ENCODE peak calls at places on chromosomes 12 and 14, in five cellular contexts. One of them, this sample, is unnamed.

GRCh38 chr12:51345681-51346080 is 798 bp downstream of the CELA1 start:
- DNase-seq in heart left ventricle: no peak
- DNase-seq in right lobe of liver: no peak
- DNase-seq in stomach: no peak
- DNase-seq in breast epithelium: no peak
- DNase-seq in this sample: no peak

GRCh38 chr12:65891987-65892481 is 67.8 kb downstream of the HMGA2 start:
- DNase-seq in heart left ventricle: peak
- DNase-seq in stomach: peak
- DNase-seq in breast epithelium: peak
- DNase-seq in right lobe of liver: no peak
- DNase-seq in this sample: peak

GRCh38 chr14:93939304-93940229 is 12.4 kb downstream of the FAM181A start:
- DNase-seq in breast epithelium: peak
- DNase-seq in stomach: peak
- DNase-seq in heart left ventricle: peak
- DNase-seq in right lobe of liver: peak
- DNase-seq in this sample: peak

GRCh38 chr14:95361373-95362179 is 41.9 kb upstream of the CLMN start:
- DNase-seq in right lobe of liver: peak
- DNase-seq in stomach: peak
- DNase-seq in heart left ventricle: no peak
- DNase-seq in breast epithelium: peak
- DNase-seq in this sample: peak

GRCh38 chr12:57621497-57622292 is 10.5 kb downstream of the ARHGEF25 start:
- DNase-seq in right lobe of liver: no peak
- DNase-seq in breast epithelium: no peak
- DNase-seq in heart left ventricle: peak
- DNase-seq in stomach: peak
- DNase-seq in this sample: peak

GRCh38 chr12:79691299-79692248 is 810 bp upstream of the PAWR start:
- DNase-seq in breast epithelium: no peak
- DNase-seq in right lobe of liver: no peak
- DNase-seq in stomach: no peak
- DNase-seq in heart left ventricle: no peak
- DNase-seq in this sample: peak

GRCh38 chr12:11953523-11953922 is 117.2 kb upstream of the BCL2L14 start:
- DNase-seq in right lobe of liver: no peak
- DNase-seq in heart left ventricle: no peak
- DNase-seq in stomach: no peak
- DNase-seq in breast epithelium: no peak
- DNase-seq in this sample: no peak

GRCh38 chr12:55876110-55876509 is 33.4 kb upstream of the MMP19 start:
- DNase-seq in heart left ventricle: no peak
- DNase-seq in right lobe of liver: no peak
- DNase-seq in stomach: no peak
- DNase-seq in breast epithelium: no peak
- DNase-seq in this sample: no peak

GRCh38 chr14:55604900-55605418 is 25.0 kb downstream of the KTN1 start:
- DNase-seq in stomach: no peak
- DNase-seq in breast epithelium: no peak
- DNase-seq in heart left ventricle: no peak
- DNase-seq in right lobe of liver: no peak
- DNase-seq in this sample: no peak

GRCh38 chr12:54413284-54414190 is 5.5 kb downstream of the ITGA5 start:
- DNase-seq in stomach: peak
- DNase-seq in right lobe of liver: peak
- DNase-seq in breast epithelium: no peak
- DNase-seq in heart left ventricle: peak
- DNase-seq in this sample: peak

GRCh38 chr14:50763386-50764007 is 67.5 kb downstream of the NIN start:
- DNase-seq in stomach: peak
- DNase-seq in heart left ventricle: no peak
- DNase-seq in breast epithelium: no peak
- DNase-seq in right lobe of liver: no peak
- DNase-seq in this sample: no peak

GRCh38 chr12:53492188-53492587 is 7.1 kb downstream of the MAP3K12 start:
- DNase-seq in breast epithelium: no peak
- DNase-seq in right lobe of liver: no peak
- DNase-seq in heart left ventricle: no peak
- DNase-seq in stomach: no peak
- DNase-seq in this sample: no peak

GRCh38 chr12:48002179-48002601 is 2.1 kb downstream of the COL2A1 start:
- DNase-seq in heart left ventricle: no peak
- DNase-seq in right lobe of liver: no peak
- DNase-seq in breast epithelium: no peak
- DNase-seq in stomach: no peak
- DNase-seq in this sample: no peak

GRCh38 chr12:50248883-50249282 is 34.4 kb downstream of the LIMA1 start:
- DNase-seq in heart left ventricle: no peak
- DNase-seq in breast epithelium: no peak
- DNase-seq in stomach: no peak
- DNase-seq in right lobe of liver: no peak
- DNase-seq in this sample: no peak
- H3K4me3 ChIP-seq in heart left ventricle: no peak
- H3K4me3 ChIP-seq in breast epithelium: no peak
- H3K4me3 ChIP-seq in stomach: no peak
- H3K4me3 ChIP-seq in right lobe of liver: no peak
- H3K4me3 ChIP-seq in this sample: no peak

GRCh38 chr12:41514907-41515306 is 326.8 kb downstream of the PDZRN4 start:
- DNase-seq in right lobe of liver: no peak
- DNase-seq in stomach: no peak
- DNase-seq in breast epithelium: no peak
- DNase-seq in heart left ventricle: no peak
- DNase-seq in this sample: no peak
- TF ChIP-seq CTCF in right lobe of liver: no peak
- TF ChIP-seq CTCF in stomach: no peak
- TF ChIP-seq CTCF in breast epithelium: no peak
- TF ChIP-seq CTCF in heart left ventricle: no peak
- TF ChIP-seq CTCF in this sample: no peak

GRCh38 chr14:23561259-23561658 is 5.2 kb downstream of the THTPA start:
- DNase-seq in heart left ventricle: no peak
- DNase-seq in right lobe of liver: no peak
- DNase-seq in breast epithelium: no peak
- DNase-seq in stomach: no peak
- DNase-seq in this sample: no peak
- TF ChIP-seq POLR2A in heart left ventricle: no peak
- TF ChIP-seq POLR2A in right lobe of liver: no peak
- TF ChIP-seq POLR2A in breast epithelium: no peak
- TF ChIP-seq POLR2A in stomach: no peak
- TF ChIP-seq POLR2A in this sample: no peak

GRCh38 chr14:104687601-104688504 is 1.6 kb upstream of the INF2 start:
- DNase-seq in right lobe of liver: peak
- DNase-seq in heart left ventricle: peak
- DNase-seq in breast epithelium: peak
- DNase-seq in stomach: peak
- DNase-seq in this sample: peak
- H3K4me3 ChIP-seq in right lobe of liver: peak
- H3K4me3 ChIP-seq in heart left ventricle: peak
- H3K4me3 ChIP-seq in breast epithelium: peak
- H3K4me3 ChIP-seq in stomach: peak
- H3K4me3 ChIP-seq in this sample: peak

DNA sequence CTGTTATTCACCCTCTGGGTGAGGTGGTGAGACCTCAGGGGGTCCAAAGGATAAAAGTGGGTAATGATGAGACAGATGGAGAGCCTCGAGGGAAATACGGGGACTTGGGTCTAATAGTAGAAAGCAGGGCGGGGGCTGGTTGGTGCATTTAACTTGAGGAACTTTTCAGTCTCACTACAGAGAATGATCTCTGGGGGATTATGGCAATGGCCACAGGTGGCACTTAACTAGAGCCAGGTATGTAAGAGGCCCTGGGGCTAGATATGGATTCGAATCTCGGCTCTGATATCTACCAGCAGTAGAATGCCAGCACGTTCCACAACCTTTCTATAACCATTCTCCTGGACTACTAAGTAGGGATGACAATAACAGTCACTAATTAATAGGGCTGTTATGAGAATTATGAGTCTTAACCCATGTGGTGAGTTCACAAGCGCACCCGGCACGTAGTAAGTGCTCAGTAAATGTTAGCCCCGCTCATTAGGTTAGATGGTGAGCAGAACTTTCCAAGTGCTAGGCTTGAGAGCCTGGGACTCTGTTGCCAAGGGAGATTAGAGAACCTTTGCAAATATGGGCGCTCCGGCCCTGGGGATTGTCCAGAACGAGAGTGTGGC is 893 bp upstream of the PLXNC1 start:
- DNase-seq in heart left ventricle: no peak
- DNase-seq in right lobe of liver: no peak
- DNase-seq in breast epithelium: no peak
- DNase-seq in stomach: no peak
- DNase-seq in this sample: no peak
- TF ChIP-seq CTCF in heart left ventricle: no peak
- TF ChIP-seq CTCF in right lobe of liver: no peak
- TF ChIP-seq CTCF in breast epithelium: no peak
- TF ChIP-seq CTCF in stomach: no peak
- TF ChIP-seq CTCF in this sample: no peak

DNA sequence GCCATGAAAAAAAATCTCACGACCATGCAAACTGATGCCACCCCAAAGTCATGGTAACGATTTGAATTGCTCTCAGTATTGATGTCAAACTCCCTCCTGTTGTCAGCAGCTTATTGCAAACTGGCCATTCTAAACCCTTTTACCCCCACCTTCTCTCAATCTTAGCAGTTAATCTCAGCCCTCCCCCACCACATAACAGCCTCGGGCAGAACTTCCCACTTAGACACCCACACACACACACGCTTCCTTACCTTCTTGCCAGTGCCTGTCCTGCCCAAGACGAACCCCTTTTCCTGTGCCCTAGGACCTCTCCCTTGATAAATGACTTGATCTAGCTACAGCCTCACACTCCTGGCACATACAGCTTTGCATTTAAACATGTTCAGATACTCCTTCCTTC is 56.6 kb downstream of the GPATCH2L start:
- DNase-seq in right lobe of liver: no peak
- DNase-seq in stomach: no peak
- DNase-seq in breast epithelium: no peak
- DNase-seq in heart left ventricle: no peak
- DNase-seq in this sample: no peak
- TF ChIP-seq POLR2A in right lobe of liver: no peak
- TF ChIP-seq POLR2A in stomach: no peak
- TF ChIP-seq POLR2A in breast epithelium: no peak
- TF ChIP-seq POLR2A in heart left ventricle: no peak
- TF ChIP-seq POLR2A in this sample: no peak

GRCh38 chr12:27012239-27012981 is 1.8 kb downstream of the TM7SF3 start:
- DNase-seq in heart left ventricle: no peak
- DNase-seq in right lobe of liver: no peak
- DNase-seq in stomach: no peak
- DNase-seq in breast epithelium: no peak
- DNase-seq in this sample: no peak
- H3K4me3 ChIP-seq in heart left ventricle: no peak
- H3K4me3 ChIP-seq in right lobe of liver: peak
- H3K4me3 ChIP-seq in stomach: peak
- H3K4me3 ChIP-seq in breast epithelium: peak
- H3K4me3 ChIP-seq in this sample: no peak

GRCh38 chr14:22104971-22105641 is 431.5 kb upstream of the OR4E1 start:
- DNase-seq in breast epithelium: no peak
- DNase-seq in heart left ventricle: no peak
- DNase-seq in stomach: no peak
- DNase-seq in right lobe of liver: no peak
- DNase-seq in this sample: no peak

GRCh38 chr14:22099942-22100763 is 426.5 kb upstream of the OR4E1 start:
- DNase-seq in heart left ventricle: peak
- DNase-seq in breast epithelium: no peak
- DNase-seq in stomach: peak
- DNase-seq in right lobe of liver: no peak
- DNase-seq in this sample: peak

GRCh38 chr14:22107734-22108133 is 434.1 kb upstream of the OR4E1 start:
- DNase-seq in breast epithelium: no peak
- DNase-seq in heart left ventricle: no peak
- DNase-seq in right lobe of liver: no peak
- DNase-seq in stomach: no peak
- DNase-seq in this sample: no peak

GRCh38 chr14:22106700-22107697 is 433.4 kb upstream of the OR4E1 start:
- DNase-seq in breast epithelium: no peak
- DNase-seq in stomach: no peak
- DNase-seq in heart left ventricle: no peak
- DNase-seq in right lobe of liver: no peak
- DNase-seq in this sample: no peak

GRCh38 chr14:22105643-22106042 is 432.0 kb upstream of the OR4E1 start:
- DNase-seq in stomach: no peak
- DNase-seq in breast epithelium: no peak
- DNase-seq in right lobe of liver: no peak
- DNase-seq in heart left ventricle: no peak
- DNase-seq in this sample: no peak
- TF ChIP-seq CTCF in stomach: no peak
- TF ChIP-seq CTCF in breast epithelium: no peak
- TF ChIP-seq CTCF in right lobe of liver: no peak
- TF ChIP-seq CTCF in heart left ventricle: no peak
- TF ChIP-seq CTCF in this sample: no peak

GRCh38 chr12:4603946-4604345 is 41.9 kb downstream of the DYRK4 start:
- DNase-seq in right lobe of liver: no peak
- DNase-seq in heart left ventricle: no peak
- DNase-seq in stomach: no peak
- DNase-seq in breast epithelium: no peak
- DNase-seq in this sample: no peak

GRCh38 chr12:4607056-4607455 is 41.8 kb downstream of the AKAP3 start:
- DNase-seq in right lobe of liver: no peak
- DNase-seq in breast epithelium: no peak
- DNase-seq in stomach: no peak
- DNase-seq in heart left ventricle: no peak
- DNase-seq in this sample: no peak

GRCh38 chr12:4609071-4609470 is 39.8 kb downstream of the AKAP3 start:
- DNase-seq in breast epithelium: no peak
- DNase-seq in stomach: no peak
- DNase-seq in heart left ventricle: no peak
- DNase-seq in right lobe of liver: no peak
- DNase-seq in this sample: no peak

GRCh38 chr12:4610481-4610880 is 38.4 kb downstream of the AKAP3 start:
- DNase-seq in right lobe of liver: no peak
- DNase-seq in heart left ventricle: no peak
- DNase-seq in breast epithelium: no peak
- DNase-seq in stomach: no peak
- DNase-seq in this sample: no peak

GRCh38 chr12:4604684-4605193 is 42.7 kb downstream of the DYRK4 start:
- DNase-seq in stomach: peak
- DNase-seq in right lobe of liver: peak
- DNase-seq in breast epithelium: peak
- DNase-seq in heart left ventricle: peak
- DNase-seq in this sample: peak
- TF ChIP-seq POLR2A in stomach: no peak
- TF ChIP-seq POLR2A in right lobe of liver: peak
- TF ChIP-seq POLR2A in breast epithelium: no peak
- TF ChIP-seq POLR2A in heart left ventricle: peak
- TF ChIP-seq POLR2A in this sample: peak

This sample was measured in transverse colon.